ENCODE peak calls at places on chromosomes 3 and 15, in six cellular contexts. F is mesendoderm, U is amniotic epithelial cell, L is upper lobe of right lung, K is HCEC 1CT, W is GM13976. T is an unnamed sample.

GRCh38 chr3:9901967-9902366 is 681 bp upstream of the IL17RE start:
- DNase-seq in F (no peak), L (no peak), K (no peak), W (no peak), U (peak), T (no peak)

GRCh38 chr15:87752250-87752951 is 504.1 kb downstream of the NTRK3 start:
- DNase-seq in L (no peak), U (peak), W (no peak), F (no peak), K (no peak), T (no peak)

GRCh38 chr3:71585891-71586809 is 2.6 kb upstream of the FOXP1 start:
- DNase-seq in F (peak), K (peak), L (no peak), W (peak), U (peak), T (no peak)

GRCh38 chr3:31680072-31680870 is 147.5 kb downstream of the STT3B start:
- DNase-seq in L (peak), K (no peak), F (peak), U (peak), W (no peak), T (no peak)

GRCh38 chr15:69557340-69558137 is 104.9 kb downstream of the RPLP1 start:
- DNase-seq in L (no peak), U (peak), W (no peak), K (peak), F (peak), T (no peak)

GRCh38 chr15:71332605-71333004 is 217.3 kb downstream of the THSD4 start:
- DNase-seq in W (no peak), L (no peak), F (no peak), U (no peak), K (peak), T (no peak)

GRCh38 chr3:130770637-130771036 is 24.0 kb upstream of the PIK3R4 start:
- DNase-seq in W (no peak), F (no peak), L (no peak), U (no peak), K (no peak), T (no peak)

GRCh38 chr3:27923349-27924068 is 201.4 kb upstream of the EOMES start:
- DNase-seq in W (no peak), K (no peak), F (no peak), U (no peak), L (no peak), T (no peak)

GRCh38 chr3:42831321-42831713 is 22.1 kb downstream of the ACKR2 start:
- DNase-seq in U (peak), W (peak), F (peak), K (peak), L (peak), T (peak)

GRCh38 chr3:196096382-196096953 is 14.6 kb upstream of the TFRC start:
- DNase-seq in K (no peak), L (no peak), U (no peak), F (no peak), W (peak), T (peak)

GRCh38 chr15:98800437-98801233 is 152.3 kb downstream of the IGF1R start:
- DNase-seq in W (no peak), U (peak), F (peak), L (no peak), K (peak), T (peak)

GRCh38 chr15:60005352-60006202 is 1.5 kb downstream of the FOXB1 start:
- DNase-seq in F (no peak), W (peak), L (no peak), U (no peak), K (no peak), T (no peak)

GRCh38 chr15:35953424-35953823 is 407.5 kb upstream of the DPH6 start:
- DNase-seq in F (no peak), L (no peak), K (no peak), W (no peak), U (no peak), T (no peak)